ENCODE peak calls at places on chromosomes 2 and 18, in four cellular contexts. One of them, this sample, is unnamed.

GRCh38 chr2:55087501-55087900 is 37.2 kb upstream of the RTN4 start:
- DNase-seq in omental fat pad: no peak
- DNase-seq in natural killer cell: no peak
- DNase-seq in thyroid gland: no peak
- DNase-seq in this sample: no peak

GRCh38 chr2:119264781-119265692 is 41.4 kb downstream of the STEAP3 start:
- DNase-seq in omental fat pad: no peak
- DNase-seq in natural killer cell: peak; percentile 21
- DNase-seq in thyroid gland: peak; percentile 33
- DNase-seq in this sample: peak; percentile 49

GRCh38 chr2:23381498-23381897 is 3.5 kb upstream of the KLHL29 start:
- DNase-seq in omental fat pad: no peak
- DNase-seq in natural killer cell: no peak
- DNase-seq in thyroid gland: no peak
- DNase-seq in this sample: no peak

GRCh38 chr2:220619525-220620267 is 952.4 kb downstream of the EPHA4 start:
- DNase-seq in omental fat pad: no peak
- DNase-seq in natural killer cell: no peak
- DNase-seq in thyroid gland: no peak
- DNase-seq in this sample: no peak

GRCh38 chr2:73830871-73831401 is 2.2 kb downstream of the STAMBP start:
- DNase-seq in omental fat pad: no peak
- DNase-seq in natural killer cell: no peak
- DNase-seq in thyroid gland: no peak
- DNase-seq in this sample: no peak

GRCh38 chr2:111117666-111118454 is 2.9 kb upstream of the BCL2L11 start:
- DNase-seq in omental fat pad: no peak
- DNase-seq in natural killer cell: no peak
- DNase-seq in thyroid gland: peak; percentile 41
- DNase-seq in this sample: peak; percentile 47

GRCh38 chr2:233267516-233268245 is 16.2 kb downstream of the ATG16L1 start:
- DNase-seq in omental fat pad: no peak
- DNase-seq in natural killer cell: peak; percentile 58
- DNase-seq in thyroid gland: no peak
- DNase-seq in this sample: no peak

GRCh38 chr18:78830161-78830560 is 149.5 kb upstream of the SALL3 start:
- DNase-seq in omental fat pad: no peak
- DNase-seq in natural killer cell: no peak
- DNase-seq in thyroid gland: no peak
- DNase-seq in this sample: no peak

GRCh38 chr2:43855292-43855691 is 16.5 kb downstream of the ABCG8 start:
- DNase-seq in omental fat pad: no peak
- DNase-seq in natural killer cell: no peak
- DNase-seq in thyroid gland: no peak
- DNase-seq in this sample: no peak
- TF ChIP-seq CTCF in omental fat pad: no peak
- TF ChIP-seq CTCF in natural killer cell: no peak
- TF ChIP-seq CTCF in thyroid gland: no peak
- TF ChIP-seq CTCF in this sample: no peak

GRCh38 chr2:134985061-134985460 is 62.2 kb downstream of the MAP3K19 start:
- DNase-seq in omental fat pad: no peak
- DNase-seq in natural killer cell: no peak
- DNase-seq in thyroid gland: no peak
- DNase-seq in this sample: no peak

DNA sequence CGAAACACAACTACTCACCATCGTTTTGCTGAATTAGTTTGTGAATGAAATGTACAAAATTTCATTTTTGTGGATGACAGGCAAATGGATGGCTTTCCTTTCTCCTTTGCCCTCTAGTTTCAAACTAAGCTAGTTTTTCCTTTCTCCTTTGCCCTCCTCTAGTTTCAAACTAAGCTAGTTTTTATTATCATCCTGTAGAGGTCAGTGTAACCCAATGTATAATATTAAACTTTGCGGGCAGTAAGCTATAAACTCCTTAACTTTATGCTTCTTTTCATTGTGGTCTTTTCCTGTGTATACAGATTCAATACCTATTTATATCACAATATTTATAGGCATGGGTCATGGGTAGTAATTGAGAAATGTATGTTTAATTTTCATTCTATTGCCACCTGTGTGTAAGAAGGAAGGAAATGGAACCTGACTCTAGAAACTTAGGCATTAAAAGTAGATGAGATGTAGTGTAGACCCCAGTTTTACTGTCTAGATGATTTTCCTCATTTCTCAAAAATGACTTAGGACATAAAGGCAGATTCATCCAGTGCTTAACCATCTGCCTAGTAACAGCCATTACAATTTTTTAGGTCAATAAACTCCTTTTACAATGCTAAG is 58.1 kb downstream of the MAP3K19 start:
- DNase-seq in omental fat pad: no peak
- DNase-seq in natural killer cell: no peak
- DNase-seq in thyroid gland: no peak
- DNase-seq in this sample: no peak
- TF ChIP-seq CTCF in omental fat pad: no peak
- TF ChIP-seq CTCF in natural killer cell: peak; percentile 66
- TF ChIP-seq CTCF in thyroid gland: peak; percentile 40
- TF ChIP-seq CTCF in this sample: no peak

DNA sequence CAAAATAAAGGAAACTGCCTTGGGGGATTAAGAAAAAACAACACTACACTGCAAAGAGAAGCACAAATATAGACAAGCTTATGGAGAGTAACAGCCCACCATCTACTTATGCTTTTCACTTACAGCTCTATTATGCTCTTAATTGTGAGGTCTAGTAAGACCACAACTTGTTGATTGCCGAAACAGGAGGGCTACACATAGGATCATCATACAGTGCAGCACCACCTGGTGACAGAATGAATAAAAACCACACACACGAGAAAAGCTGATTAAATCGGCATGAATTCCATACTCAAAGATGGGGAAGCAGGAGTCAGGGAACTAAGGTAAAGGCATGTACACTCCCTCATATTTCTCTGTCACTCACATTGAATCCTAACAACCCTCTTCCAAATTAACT is 259.2 kb downstream of the IKZF2 start:
- DNase-seq in omental fat pad: no peak
- DNase-seq in natural killer cell: no peak
- DNase-seq in thyroid gland: peak; percentile 29
- DNase-seq in this sample: no peak
- TF ChIP-seq CTCF in omental fat pad: no peak
- TF ChIP-seq CTCF in natural killer cell: peak; percentile 44
- TF ChIP-seq CTCF in thyroid gland: peak; percentile 49
- TF ChIP-seq CTCF in this sample: no peak

GRCh38 chr18:52874774-52875173 is 534.8 kb downstream of the DCC start:
- DNase-seq in omental fat pad: no peak
- DNase-seq in natural killer cell: no peak
- DNase-seq in thyroid gland: no peak
- DNase-seq in this sample: no peak

GRCh38 chr18:52869349-52869923 is 529.4 kb downstream of the DCC start:
- DNase-seq in omental fat pad: no peak
- DNase-seq in natural killer cell: no peak
- DNase-seq in thyroid gland: no peak
- DNase-seq in this sample: peak; percentile 52

GRCh38 chr18:52875711-52876110 is 535.7 kb downstream of the DCC start:
- DNase-seq in omental fat pad: no peak
- DNase-seq in natural killer cell: no peak
- DNase-seq in thyroid gland: no peak
- DNase-seq in this sample: peak; percentile 38

DNA sequence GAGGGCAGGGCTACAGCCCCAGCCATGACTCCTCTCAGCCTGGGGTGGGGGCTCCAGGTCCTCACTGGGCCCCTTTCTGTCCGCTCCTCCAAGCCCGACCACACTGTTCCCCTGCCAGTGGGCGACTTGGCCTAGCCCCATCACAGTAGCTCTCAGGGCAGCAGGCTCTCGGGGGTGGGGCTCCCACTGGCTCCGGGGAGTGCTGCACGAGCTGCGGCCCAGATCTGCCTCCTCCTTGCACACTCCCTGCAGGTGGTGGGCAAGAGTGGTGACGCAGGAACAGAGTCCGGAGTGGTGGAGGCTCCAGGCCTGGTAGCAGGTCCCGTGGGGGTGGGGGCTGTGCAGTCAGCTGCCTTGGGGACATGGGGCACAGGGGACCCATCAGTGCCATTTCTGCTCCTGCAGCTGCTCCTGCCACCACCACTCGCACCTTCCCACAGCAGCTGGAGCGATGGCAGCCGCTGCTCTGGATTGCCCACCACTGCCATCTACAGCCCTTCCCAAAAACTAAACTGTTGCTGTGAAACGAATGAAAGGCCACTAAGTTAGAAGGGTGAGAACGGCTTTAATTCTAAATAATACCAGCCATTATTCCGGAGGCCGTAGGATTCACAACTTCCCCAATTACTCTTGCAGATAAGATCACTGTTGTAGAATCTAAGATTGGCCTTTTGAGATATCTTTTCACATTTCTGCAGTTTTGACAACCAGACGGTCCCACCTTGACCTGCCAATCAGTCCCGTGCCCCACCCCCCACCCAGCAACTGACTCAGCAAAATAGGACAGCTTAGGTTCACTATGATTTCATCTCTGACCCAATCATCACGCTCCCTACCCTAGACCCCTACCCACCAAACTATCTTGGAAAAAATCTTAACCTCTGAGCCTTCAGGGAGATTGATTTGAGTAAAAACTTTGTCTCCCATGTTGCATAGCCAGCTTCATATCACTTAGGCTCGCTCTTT is 530.2 kb downstream of the DCC start:
- DNase-seq in omental fat pad: no peak
- DNase-seq in natural killer cell: no peak
- DNase-seq in thyroid gland: no peak
- DNase-seq in this sample: no peak
- TF ChIP-seq CTCF in omental fat pad: no peak
- TF ChIP-seq CTCF in natural killer cell: no peak
- TF ChIP-seq CTCF in thyroid gland: no peak
- TF ChIP-seq CTCF in this sample: no peak

GRCh38 chr2:190742431-190742830 is 93.5 kb downstream of the NAB1 start:
- DNase-seq in omental fat pad: no peak
- DNase-seq in natural killer cell: no peak
- DNase-seq in thyroid gland: no peak
- DNase-seq in this sample: no peak
- TF ChIP-seq CTCF in omental fat pad: no peak
- TF ChIP-seq CTCF in natural killer cell: no peak
- TF ChIP-seq CTCF in thyroid gland: no peak
- TF ChIP-seq CTCF in this sample: no peak

GRCh38 chr2:18402888-18403287 is 157.6 kb downstream of the RDH14 start:
- DNase-seq in omental fat pad: no peak
- DNase-seq in natural killer cell: no peak
- DNase-seq in thyroid gland: no peak
- DNase-seq in this sample: no peak

GRCh38 chr2:18404141-18404540 is 156.3 kb downstream of the RDH14 start:
- DNase-seq in omental fat pad: no peak
- DNase-seq in natural killer cell: no peak
- DNase-seq in thyroid gland: no peak
- DNase-seq in this sample: no peak

GRCh38 chr2:18401471-18401870 is 159.0 kb downstream of the RDH14 start:
- DNase-seq in omental fat pad: no peak
- DNase-seq in natural killer cell: no peak
- DNase-seq in thyroid gland: no peak
- DNase-seq in this sample: no peak

GRCh38 chr2:18406219-18406618 is 154.2 kb downstream of the RDH14 start:
- DNase-seq in omental fat pad: no peak
- DNase-seq in natural killer cell: no peak
- DNase-seq in thyroid gland: no peak
- DNase-seq in this sample: no peak

GRCh38 chr2:18404708-18405107 is 155.7 kb downstream of the RDH14 start:
- DNase-seq in omental fat pad: no peak
- DNase-seq in natural killer cell: no peak
- DNase-seq in thyroid gland: no peak
- DNase-seq in this sample: no peak
- TF ChIP-seq CTCF in omental fat pad: no peak
- TF ChIP-seq CTCF in natural killer cell: no peak
- TF ChIP-seq CTCF in thyroid gland: no peak
- TF ChIP-seq CTCF in this sample: no peak